ENCODE peak calls at places on chromosomes 3 and 15, in eight cellular contexts. X is CD8-positive, alpha-beta memory T cell; I is EH; P is OCI-M1; U is iris pigment epithelial cell; L is left ventricle myocardium inferior; T is activated T-cell treated with anti-CD3 and anti-CD28 coated beads for 1 hour; J is prostate gland. M is an unnamed sample.
A peak's percentile ranks its signal among the peaks of the same experiment; 100 is the strongest.

GRCh38 chr15:39084683-39085530 is 496.0 kb upstream of the THBS1 start:
- DNase-seq in X (no peak), I (peak; percentile 87), P (peak; percentile 79), U (peak; percentile 95), L (peak; percentile 24), T (no peak), J (no peak), M (peak; percentile 28)

GRCh38 chr3:107710851-107711250 is 188.1 kb downstream of the BBX start:
- DNase-seq in X (no peak), I (peak; percentile 29), P (no peak), U (peak; percentile 60), L (peak; percentile 44), T (no peak), J (no peak), M (peak; percentile 41)

GRCh38 chr3:11818033-11818432 is 28.7 kb downstream of the TAMM41 start:
- DNase-seq in X (no peak), I (peak; percentile 70), P (no peak), U (no peak), L (no peak), T (no peak), J (no peak), M (peak; percentile 97)

GRCh38 chr3:10560060-10560861 is 54.9 kb upstream of the ATP2B2 start:
- DNase-seq in X (no peak), I (no peak), P (no peak), U (no peak), L (no peak), T (no peak), J (no peak), M (no peak)

GRCh38 chr15:70260096-70260495 is 162.4 kb upstream of the TLE3 start:
- DNase-seq in X (no peak), I (no peak), P (no peak), U (no peak), L (no peak), T (no peak), J (no peak), M (no peak)

GRCh38 chr15:75367913-75368688 is at the start of gene MAN2C1:
- DNase-seq in X (peak; percentile 94), I (peak; percentile 97), P (peak; percentile 98), U (peak; percentile 96), L (peak; percentile 95), T (peak; percentile 84), J (peak; percentile 97), M (peak; percentile 98)

GRCh38 chr3:117589454-117589853 is 879.9 kb downstream of the TUSC7 start:
- DNase-seq in X (no peak), I (peak; percentile 0), P (peak; percentile 50), U (no peak), L (no peak), T (no peak), J (no peak), M (no peak)

GRCh38 chr3:169748670-169749069 is 16.2 kb downstream of the TERC start:
- DNase-seq in X (no peak), I (no peak), P (no peak), U (no peak), L (no peak), T (no peak), J (no peak), M (peak; percentile 86)

GRCh38 chr3:12193485-12194165 is 34.9 kb upstream of the TIMP4 start:
- DNase-seq in X (no peak), I (peak; percentile 99), P (peak; percentile 87), U (peak; percentile 99), L (no peak), T (no peak), J (no peak), M (peak; percentile 94)

GRCh38 chr15:42405876-42406482 is 46.7 kb downstream of the CAPN3 start:
- DNase-seq in X (no peak), I (no peak), P (no peak), U (no peak), L (no peak), T (no peak), J (no peak), M (peak; percentile 6)

GRCh38 chr15:100525894-100526512 is 2.7 kb downstream of the CERS3 start:
- DNase-seq in X (no peak), I (no peak), P (no peak), U (no peak), L (peak; percentile 66), T (no peak), J (peak; percentile 93), M (no peak)

GRCh38 chr3:191963182-191963581 is 502.2 kb downstream of the PYDC2 start:
- DNase-seq in X (no peak), I (no peak), P (no peak), U (peak; percentile 46), L (no peak), T (no peak), J (no peak), M (peak; percentile 37)

GRCh38 chr3:137642831-137643230 is 121.3 kb upstream of the SOX14 start:
- DNase-seq in X (no peak), I (no peak), P (no peak), U (no peak), L (no peak), T (no peak), J (no peak), M (peak; percentile 24)

GRCh38 chr15:79450648-79451047 is 18.5 kb downstream of the MINAR1 start:
- DNase-seq in X (no peak), I (peak; percentile 9), P (peak; percentile 13), U (no peak), L (no peak), T (no peak), J (no peak), M (no peak)

GRCh38 chr3:156675744-156676466 is 1.5 kb downstream of the TIPARP start:
- DNase-seq in X (peak; percentile 58), I (peak; percentile 91), P (peak; percentile 54), U (peak; percentile 92), L (peak; percentile 21), T (peak; percentile 5), J (peak; percentile 68), M (peak; percentile 97)

GRCh38 chr15:53133255-53133654 is 343.1 kb upstream of the ONECUT1 start:
- DNase-seq in X (no peak), I (no peak), P (no peak), U (no peak), L (no peak), T (no peak), J (no peak), M (peak; percentile 9)

GRCh38 chr15:69156726-69157381 is 3.6 kb upstream of the GLCE start:
- DNase-seq in X (no peak), I (no peak), P (no peak), U (no peak), L (no peak), T (no peak), J (no peak), M (no peak)

GRCh38 chr15:41897327-41897726 is 3.5 kb upstream of the SPTBN5 start:
- DNase-seq in X (no peak), I (no peak), P (no peak), U (no peak), L (no peak), T (no peak), J (no peak), M (no peak)

GRCh38 chr3:124850633-124851032 is 36.5 kb downstream of the ITGB5 start:
- DNase-seq in X (no peak), I (peak; percentile 86), P (no peak), U (peak; percentile 84), L (peak; percentile 22), T (no peak), J (no peak), M (no peak)

GRCh38 chr3:52614689-52615088 is 71.0 kb downstream of the PBRM1 start:
- DNase-seq in X (no peak), I (peak; percentile 37), P (no peak), U (peak; percentile 64), L (no peak), T (no peak), J (no peak), M (no peak)

GRCh38 chr3:195815169-195815771 is 3.5 kb upstream of the MUC4 start:
- DNase-seq in X (no peak), I (no peak), P (no peak), U (peak; percentile 26), L (no peak), T (no peak), J (no peak), M (peak; percentile 10)

GRCh38 chr3:42056840-42057239 is 34.3 kb upstream of the TRAK1 start:
- DNase-seq in X (no peak), I (no peak), P (no peak), U (no peak), L (no peak), T (no peak), J (no peak), M (no peak)

M was measured in epithelial cell of esophagus.